ENCODE peak calls at places on chromosomes 3 and 15, in five cellular contexts. One of them, this sample, is unnamed. For H3K4me1 and H3K9me3, the result is how much of the 10 kb centered on the place peaks cover.

GRCh38 chr3:36600413-36600812 is 163.9 kb downstream of the DCLK3 start:
- DNase-seq in adrenal gland: no peak
- DNase-seq in neuronal stem cell: no peak
- DNase-seq in stomach: no peak
- DNase-seq in SJSA1: no peak
- DNase-seq in this sample: no peak

GRCh38 chr15:69559440-69560215 is 107.0 kb downstream of the RPLP1 start:
- DNase-seq in stomach: no peak
- DNase-seq in neuronal stem cell: no peak
- DNase-seq in adrenal gland: no peak
- DNase-seq in SJSA1: no peak
- DNase-seq in this sample: no peak

GRCh38 chr3:129602730-129603560 is 3.5 kb downstream of the PLXND1 start:
- DNase-seq in neuronal stem cell: no peak
- DNase-seq in stomach: no peak
- DNase-seq in SJSA1: peak
- DNase-seq in adrenal gland: peak
- DNase-seq in this sample: peak

GRCh38 chr15:32096867-32097266 is 66.6 kb downstream of the CHRNA7 start:
- DNase-seq in stomach: no peak
- DNase-seq in neuronal stem cell: no peak
- DNase-seq in adrenal gland: no peak
- DNase-seq in SJSA1: no peak
- DNase-seq in this sample: no peak

GRCh38 chr3:60979861-60980739 is 271.2 kb downstream of the FHIT start:
- DNase-seq in neuronal stem cell: no peak
- DNase-seq in SJSA1: peak
- DNase-seq in adrenal gland: no peak
- DNase-seq in stomach: no peak
- DNase-seq in this sample: no peak

GRCh38 chr3:152474585-152474984 is 205.9 kb downstream of the MBNL1 start:
- DNase-seq in neuronal stem cell: no peak
- DNase-seq in SJSA1: no peak
- DNase-seq in adrenal gland: peak
- DNase-seq in stomach: no peak
- DNase-seq in this sample: no peak

GRCh38 chr15:41950505-41950904 is 21.9 kb downstream of the EHD4 start:
- DNase-seq in stomach: no peak
- DNase-seq in neuronal stem cell: no peak
- DNase-seq in SJSA1: no peak
- DNase-seq in adrenal gland: no peak
- DNase-seq in this sample: no peak

GRCh38 chr3:127679534-127680145 is 6.9 kb downstream of the ABTB1 start:
- DNase-seq in SJSA1: no peak
- DNase-seq in neuronal stem cell: no peak
- DNase-seq in stomach: peak
- DNase-seq in adrenal gland: peak
- DNase-seq in this sample: peak

GRCh38 chr3:185070491-185071335 is 82.1 kb downstream of the C3orf70 start:
- DNase-seq in adrenal gland: no peak
- DNase-seq in SJSA1: no peak
- DNase-seq in stomach: no peak
- DNase-seq in neuronal stem cell: peak
- DNase-seq in this sample: no peak

GRCh38 chr3:65093641-65094040 is 405.8 kb upstream of the ADAMTS9 start:
- DNase-seq in stomach: no peak
- DNase-seq in adrenal gland: no peak
- DNase-seq in SJSA1: no peak
- DNase-seq in neuronal stem cell: no peak
- DNase-seq in this sample: no peak

GRCh38 chr3:98573231-98573728 is 20.1 kb downstream of the CPOX start:
- DNase-seq in stomach: no peak
- DNase-seq in neuronal stem cell: no peak
- DNase-seq in adrenal gland: no peak
- DNase-seq in SJSA1: peak
- DNase-seq in this sample: no peak

GRCh38 chr3:141865101-141865500 is 11.3 kb upstream of the ATP1B3 start:
- DNase-seq in neuronal stem cell: no peak
- DNase-seq in stomach: no peak
- DNase-seq in adrenal gland: no peak
- DNase-seq in SJSA1: no peak
- DNase-seq in this sample: no peak

GRCh38 chr15:23420806-23421575 is 26.1 kb downstream of the GOLGA6L2 start:
- DNase-seq in stomach: no peak
- DNase-seq in adrenal gland: peak
- DNase-seq in SJSA1: no peak
- DNase-seq in neuronal stem cell: no peak
- DNase-seq in this sample: no peak

GRCh38 chr3:24616138-24616829 is 121.6 kb upstream of the THRB start:
- DNase-seq in adrenal gland: no peak
- DNase-seq in stomach: no peak
- DNase-seq in SJSA1: no peak
- DNase-seq in neuronal stem cell: no peak
- DNase-seq in this sample: no peak

GRCh38 chr3:134860141-134860540 is 65.1 kb downstream of the EPHB1 start:
- DNase-seq in SJSA1: no peak
- DNase-seq in neuronal stem cell: no peak
- DNase-seq in adrenal gland: no peak
- DNase-seq in stomach: no peak
- DNase-seq in this sample: no peak

GRCh38 chr3:161989012-161989411 is 492.4 kb downstream of the OTOL1 start:
- DNase-seq in neuronal stem cell: no peak
- DNase-seq in SJSA1: no peak
- DNase-seq in adrenal gland: no peak
- DNase-seq in stomach: no peak
- DNase-seq in this sample: no peak

GRCh38 chr3:129346690-129347440 is 68.2 kb downstream of the HMCES start:
- DNase-seq in SJSA1: no peak
- DNase-seq in stomach: no peak
- DNase-seq in neuronal stem cell: no peak
- DNase-seq in adrenal gland: no peak
- DNase-seq in this sample: no peak

GRCh38 chr15:69729167-69729748 is 276.6 kb downstream of the RPLP1 start:
- DNase-seq in adrenal gland: peak
- DNase-seq in stomach: peak
- DNase-seq in SJSA1: peak
- DNase-seq in neuronal stem cell: no peak
- DNase-seq in this sample: peak

GRCh38 chr3:83514130-83514914 is 1444.5 kb upstream of the CADM2 start:
- DNase-seq in neuronal stem cell: no peak
- DNase-seq in SJSA1: no peak
- DNase-seq in adrenal gland: no peak
- DNase-seq in stomach: no peak
- DNase-seq in this sample: no peak

GRCh38 chr3:107734317-107734716 is 211.6 kb downstream of the BBX start:
- DNase-seq in adrenal gland: no peak
- DNase-seq in SJSA1: no peak
- DNase-seq in neuronal stem cell: no peak
- DNase-seq in stomach: no peak
- DNase-seq in this sample: no peak

GRCh38 chr15:83569341-83569740 is 84.6 kb upstream of the ADAMTSL3 start:
- DNase-seq in stomach: no peak
- DNase-seq in SJSA1: no peak
- DNase-seq in adrenal gland: no peak
- DNase-seq in neuronal stem cell: no peak
- DNase-seq in this sample: no peak

GRCh38 chr3:189771842-189772494 is 140.8 kb downstream of the TP63 start:
- DNase-seq in stomach: no peak
- DNase-seq in adrenal gland: no peak
- DNase-seq in neuronal stem cell: no peak
- DNase-seq in SJSA1: no peak
- DNase-seq in this sample: no peak

GRCh38 chr3:173747427-173747826 is 349.9 kb downstream of the NLGN1 start:
- DNase-seq in stomach: no peak
- DNase-seq in adrenal gland: no peak
- DNase-seq in neuronal stem cell: no peak
- DNase-seq in SJSA1: peak
- DNase-seq in this sample: no peak

GRCh38 chr3:159991591-159991990 is 3.0 kb downstream of the IL12A start:
- DNase-seq in adrenal gland: no peak
- DNase-seq in stomach: no peak
- DNase-seq in neuronal stem cell: no peak
- DNase-seq in SJSA1: no peak
- DNase-seq in this sample: no peak

GRCh38 chr15:82317091-82317489 is 32.2 kb downstream of the GOLGA6L10 start:
- DNase-seq in adrenal gland: no peak
- DNase-seq in stomach: no peak
- DNase-seq in neuronal stem cell: no peak
- DNase-seq in SJSA1: no peak
- DNase-seq in this sample: no peak

GRCh38 chr15:90208372-90208771 is 7.2 kb downstream of the SEMA4B start:
- DNase-seq in neuronal stem cell: no peak
- DNase-seq in stomach: no peak
- DNase-seq in adrenal gland: no peak
- DNase-seq in SJSA1: no peak
- DNase-seq in this sample: no peak

GRCh38 chr3:18436213-18436612 is 11.1 kb upstream of the SATB1 start:
- DNase-seq in adrenal gland: no peak
- DNase-seq in stomach: no peak
- DNase-seq in neuronal stem cell: no peak
- DNase-seq in SJSA1: no peak
- DNase-seq in this sample: no peak

GRCh38 chr3:12308517-12308916 is 19.6 kb downstream of the PPARG start:
- DNase-seq in adrenal gland: no peak
- DNase-seq in SJSA1: no peak
- DNase-seq in stomach: no peak
- DNase-seq in neuronal stem cell: no peak
- DNase-seq in this sample: no peak

GRCh38 chr15:56667517-56667916 is 65.8 kb downstream of the ZNF280D start:
- DNase-seq in SJSA1: no peak
- DNase-seq in neuronal stem cell: no peak
- DNase-seq in adrenal gland: peak
- DNase-seq in stomach: no peak
- DNase-seq in this sample: no peak

GRCh38 chr3:136699271-136699828 is 52.8 kb downstream of the STAG1 start:
- DNase-seq in stomach: no peak
- DNase-seq in neuronal stem cell: no peak
- DNase-seq in SJSA1: peak
- DNase-seq in adrenal gland: no peak
- DNase-seq in this sample: no peak

GRCh38 chr3:123817413-123817812 is 66.7 kb downstream of the MYLK start:
- DNase-seq in stomach: no peak
- DNase-seq in adrenal gland: no peak
- DNase-seq in SJSA1: peak
- DNase-seq in neuronal stem cell: no peak
- DNase-seq in this sample: no peak

GRCh38 chr3:159779883-159780282 is 208.8 kb upstream of the IL12A start:
- DNase-seq in neuronal stem cell: no peak
- DNase-seq in stomach: no peak
- DNase-seq in adrenal gland: no peak
- DNase-seq in SJSA1: no peak
- DNase-seq in this sample: no peak

GRCh38 chr15:50124557-50125080 is 5.6 kb upstream of the ATP8B4 start:
- DNase-seq in adrenal gland: no peak
- DNase-seq in SJSA1: no peak
- DNase-seq in stomach: no peak
- DNase-seq in neuronal stem cell: no peak
- DNase-seq in this sample: no peak

GRCh38 chr3:7393944-7394605 is 533.2 kb downstream of the GRM7 start:
- DNase-seq in stomach: no peak
- DNase-seq in neuronal stem cell: no peak
- DNase-seq in SJSA1: no peak
- DNase-seq in adrenal gland: no peak
- DNase-seq in this sample: no peak

GRCh38 chr15:45180201-45180600 is 7.6 kb downstream of the SHF start:
- DNase-seq in stomach: no peak
- DNase-seq in adrenal gland: no peak
- DNase-seq in neuronal stem cell: no peak
- DNase-seq in SJSA1: no peak
- DNase-seq in this sample: no peak

GRCh38 chr3:194134231-194134756 is 1.7 kb upstream of the HES1 start:
- DNase-seq in adrenal gland: peak
- DNase-seq in SJSA1: no peak
- DNase-seq in neuronal stem cell: peak
- DNase-seq in stomach: peak
- DNase-seq in this sample: peak
- H3K4me1 ChIP-seq in adrenal gland: under half
- H3K4me1 ChIP-seq in SJSA1: under half
- H3K4me1 ChIP-seq in neuronal stem cell: under half
- H3K4me1 ChIP-seq in stomach: half or more
- H3K4me1 ChIP-seq in this sample: under half

DNA sequence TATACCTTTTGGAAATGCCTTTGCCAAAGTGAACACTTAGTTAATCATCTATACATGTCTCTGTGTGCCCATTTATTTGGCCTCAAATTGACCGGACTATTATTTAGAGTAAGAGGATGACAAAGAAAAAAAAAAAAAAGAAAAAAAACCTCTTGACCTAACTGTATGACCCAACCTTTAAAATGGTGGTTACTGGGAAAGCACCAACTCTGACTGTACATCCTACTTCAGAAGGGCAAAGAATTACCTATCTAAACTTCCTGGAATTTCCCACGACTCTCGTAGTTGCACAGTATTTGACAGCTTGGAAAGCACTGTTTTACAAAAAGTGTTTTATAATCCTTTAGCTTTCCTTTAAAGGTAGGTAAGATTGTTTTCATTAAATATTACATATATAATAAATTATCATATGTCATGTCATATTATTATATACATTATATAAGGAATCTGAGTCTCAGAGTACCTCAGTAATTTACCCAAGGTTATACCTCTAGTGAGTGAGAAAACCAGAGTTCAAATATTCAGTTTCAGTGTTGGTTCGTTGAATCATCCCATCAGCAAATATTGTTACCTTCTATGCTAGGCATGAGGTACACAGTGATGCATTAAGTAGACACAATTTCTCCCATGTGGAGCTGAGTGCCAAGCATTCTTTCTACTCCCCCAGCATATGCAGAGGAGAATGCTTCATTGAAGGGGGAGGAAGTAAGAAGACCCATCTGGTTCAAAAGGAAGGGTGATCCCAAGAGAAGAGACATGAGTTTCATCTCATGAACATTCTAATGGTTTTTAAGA is 5.0 kb downstream of the BCL2A1 start:
- DNase-seq in SJSA1: no peak
- DNase-seq in adrenal gland: no peak
- DNase-seq in neuronal stem cell: no peak
- DNase-seq in stomach: no peak
- DNase-seq in this sample: no peak
- H3K27ac ChIP-seq in SJSA1: no peak
- H3K27ac ChIP-seq in adrenal gland: no peak
- H3K27ac ChIP-seq in neuronal stem cell: no peak
- H3K27ac ChIP-seq in stomach: peak
- H3K27ac ChIP-seq in this sample: peak

GRCh38 chr3:171672124-171672523 is 138.2 kb downstream of the PLD1 start:
- DNase-seq in stomach: no peak
- DNase-seq in SJSA1: no peak
- DNase-seq in adrenal gland: no peak
- DNase-seq in neuronal stem cell: no peak
- DNase-seq in this sample: no peak
- H3K9me3 ChIP-seq in stomach: under half
- H3K9me3 ChIP-seq in SJSA1: under half
- H3K9me3 ChIP-seq in adrenal gland: under half
- H3K9me3 ChIP-seq in neuronal stem cell: under half
- H3K9me3 ChIP-seq in this sample: under half

GRCh38 chr15:65839354-65839901 is 29.9 kb upstream of the RAB11A start:
- DNase-seq in neuronal stem cell: no peak
- DNase-seq in adrenal gland: no peak
- DNase-seq in stomach: no peak
- DNase-seq in SJSA1: no peak
- DNase-seq in this sample: no peak
- H3K4me1 ChIP-seq in neuronal stem cell: under half
- H3K4me1 ChIP-seq in adrenal gland: under half
- H3K4me1 ChIP-seq in stomach: under half
- H3K4me1 ChIP-seq in SJSA1: under half
- H3K4me1 ChIP-seq in this sample: under half

This sample was measured in Peyer's patch.